ENCODE peak calls at places on chromosomes 2 and 18, in seven cellular contexts. One of them, this sample, is unnamed.

GRCh38 chr2:68188831-68189230 is 31.1 kb downstream of the PNO1 start:
- DNase-seq in T-helper 22 cell: no peak
- DNase-seq in cardiac fibroblast: no peak
- DNase-seq in stimulated activated CD8-positive, alpha-beta memory T cell treated with anti-CD3 and anti-CD28 coated beads, Interleukin-4, amount 100 ng/mL, for 1 hour: no peak
- DNase-seq in MV-4-11: no peak
- DNase-seq in anterior cingulate cortex: no peak
- DNase-seq in frontal cortex: no peak
- DNase-seq in this sample: no peak

GRCh38 chr2:127052771-127053691 is 53.9 kb downstream of the BIN1 start:
- DNase-seq in T-helper 22 cell: no peak
- DNase-seq in cardiac fibroblast: no peak
- DNase-seq in stimulated activated CD8-positive, alpha-beta memory T cell treated with anti-CD3 and anti-CD28 coated beads, Interleukin-4, amount 100 ng/mL, for 1 hour: no peak
- DNase-seq in MV-4-11: no peak
- DNase-seq in anterior cingulate cortex: no peak
- DNase-seq in frontal cortex: no peak
- DNase-seq in this sample: no peak

GRCh38 chr2:227717687-227718567 is at the start of gene SLC19A3:
- DNase-seq in T-helper 22 cell: no peak
- DNase-seq in cardiac fibroblast: peak
- DNase-seq in stimulated activated CD8-positive, alpha-beta memory T cell treated with anti-CD3 and anti-CD28 coated beads, Interleukin-4, amount 100 ng/mL, for 1 hour: no peak
- DNase-seq in MV-4-11: no peak
- DNase-seq in anterior cingulate cortex: peak
- DNase-seq in frontal cortex: peak
- DNase-seq in this sample: peak

GRCh38 chr2:68466361-68466777 is 725 bp downstream of the FBXO48 start:
- DNase-seq in T-helper 22 cell: peak
- DNase-seq in cardiac fibroblast: peak
- DNase-seq in stimulated activated CD8-positive, alpha-beta memory T cell treated with anti-CD3 and anti-CD28 coated beads, Interleukin-4, amount 100 ng/mL, for 1 hour: no peak
- DNase-seq in MV-4-11: peak
- DNase-seq in anterior cingulate cortex: no peak
- DNase-seq in frontal cortex: no peak
- DNase-seq in this sample: peak

GRCh38 chr2:45218298-45218697 is 209.0 kb upstream of the SIX2 start:
- DNase-seq in T-helper 22 cell: no peak
- DNase-seq in cardiac fibroblast: no peak
- DNase-seq in stimulated activated CD8-positive, alpha-beta memory T cell treated with anti-CD3 and anti-CD28 coated beads, Interleukin-4, amount 100 ng/mL, for 1 hour: no peak
- DNase-seq in MV-4-11: no peak
- DNase-seq in anterior cingulate cortex: no peak
- DNase-seq in frontal cortex: no peak
- DNase-seq in this sample: no peak

GRCh38 chr18:51169731-51170130 is 27.8 kb downstream of the MEX3C start:
- DNase-seq in T-helper 22 cell: no peak
- DNase-seq in cardiac fibroblast: no peak
- DNase-seq in stimulated activated CD8-positive, alpha-beta memory T cell treated with anti-CD3 and anti-CD28 coated beads, Interleukin-4, amount 100 ng/mL, for 1 hour: no peak
- DNase-seq in MV-4-11: no peak
- DNase-seq in anterior cingulate cortex: no peak
- DNase-seq in frontal cortex: no peak
- DNase-seq in this sample: no peak

GRCh38 chr18:79926715-79927596 is 24.5 kb downstream of the SLC66A2 start:
- DNase-seq in T-helper 22 cell: no peak
- DNase-seq in cardiac fibroblast: no peak
- DNase-seq in stimulated activated CD8-positive, alpha-beta memory T cell treated with anti-CD3 and anti-CD28 coated beads, Interleukin-4, amount 100 ng/mL, for 1 hour: no peak
- DNase-seq in MV-4-11: no peak
- DNase-seq in anterior cingulate cortex: no peak
- DNase-seq in frontal cortex: no peak
- DNase-seq in this sample: no peak

GRCh38 chr18:67916142-67916541 is 399.6 kb upstream of the DSEL start:
- DNase-seq in T-helper 22 cell: no peak
- DNase-seq in cardiac fibroblast: no peak
- DNase-seq in stimulated activated CD8-positive, alpha-beta memory T cell treated with anti-CD3 and anti-CD28 coated beads, Interleukin-4, amount 100 ng/mL, for 1 hour: no peak
- DNase-seq in MV-4-11: no peak
- DNase-seq in anterior cingulate cortex: no peak
- DNase-seq in frontal cortex: no peak
- DNase-seq in this sample: no peak

GRCh38 chr18:11885278-11885991 is 22.7 kb downstream of the MPPE1 start:
- DNase-seq in T-helper 22 cell: no peak
- DNase-seq in cardiac fibroblast: no peak
- DNase-seq in stimulated activated CD8-positive, alpha-beta memory T cell treated with anti-CD3 and anti-CD28 coated beads, Interleukin-4, amount 100 ng/mL, for 1 hour: no peak
- DNase-seq in MV-4-11: peak
- DNase-seq in anterior cingulate cortex: no peak
- DNase-seq in frontal cortex: no peak
- DNase-seq in this sample: no peak

GRCh38 chr18:3604626-3605408 is 154.8 kb downstream of the TGIF1 start:
- DNase-seq in T-helper 22 cell: no peak
- DNase-seq in cardiac fibroblast: peak
- DNase-seq in stimulated activated CD8-positive, alpha-beta memory T cell treated with anti-CD3 and anti-CD28 coated beads, Interleukin-4, amount 100 ng/mL, for 1 hour: no peak
- DNase-seq in MV-4-11: peak
- DNase-seq in anterior cingulate cortex: no peak
- DNase-seq in frontal cortex: no peak
- DNase-seq in this sample: peak

This sample was measured in fibroblast of villous mesenchyme.